ENCODE peak calls at places on chromosome 17, in six cellular contexts. O is psoas muscle; H is activated CD4-positive, alpha-beta T cell treated with anti-CD3 and anti-CD28 coated beads, Interleukin-2, amount 50 U/mL, for 4 hours; T is C1 segment of cervical spinal cord; Z is stimulated activated CD4-positive, alpha-beta T cell treated with anti-CD3 and anti-CD28 coated beads, TNF-alpha, amount 100 ng/mL, for 1 hour; K is NCI-H82. D is an unnamed sample.

GRCh38 chr17:80755650-80756405 is 211.2 kb downstream of the RPTOR start:
- DNase-seq in O (no peak), K (peak), T (no peak), Z (no peak), H (no peak), D (no peak)

GRCh38 chr17:63490321-63490720 is 13.5 kb downstream of the ACE start:
- DNase-seq in K (no peak), T (no peak), Z (no peak), H (no peak), O (no peak), D (no peak)

GRCh38 chr17:50148226-50149098 is 2.0 kb downstream of the PPP1R9B start:
- DNase-seq in K (peak), H (peak), O (peak), T (peak), Z (no peak), D (peak)

GRCh38 chr17:34916120-34916519 is 45.1 kb downstream of the CCT6B start:
- DNase-seq in O (no peak), K (no peak), Z (no peak), T (no peak), H (no peak), D (no peak)

GRCh38 chr17:14197582-14197981 is 39.1 kb downstream of the CDRT15 start:
- DNase-seq in H (peak), O (no peak), T (no peak), K (no peak), Z (no peak), D (peak)

GRCh38 chr17:51840688-51841087 is 317.8 kb downstream of the CA10 start:
- DNase-seq in K (no peak), O (no peak), Z (no peak), T (no peak), H (no peak), D (no peak)

GRCh38 chr17:4937553-4937952 is 2.3 kb downstream of the SLC25A11 start:
- DNase-seq in Z (no peak), K (no peak), H (no peak), T (no peak), O (no peak), D (no peak)

GRCh38 chr17:81060416-81060815 is 25.5 kb downstream of the BAIAP2 start:
- DNase-seq in H (no peak), O (no peak), Z (no peak), K (no peak), T (no peak), D (no peak)

GRCh38 chr17:69478916-69479315 is 64.4 kb downstream of the MAP2K6 start:
- DNase-seq in K (no peak), T (no peak), Z (no peak), H (no peak), O (no peak), D (no peak)

GRCh38 chr17:81387235-81388060 is 7.8 kb upstream of the BAHCC1 start:
- DNase-seq in Z (no peak), K (no peak), O (no peak), H (peak), T (peak), D (peak)

GRCh38 chr17:75041656-75042280 is 5.0 kb downstream of the ATP5PD start:
- DNase-seq in O (no peak), H (no peak), K (no peak), Z (no peak), T (no peak), D (no peak)

GRCh38 chr17:20111538-20111937 is 102.4 kb downstream of the SPECC1 start:
- DNase-seq in H (no peak), T (no peak), Z (no peak), O (no peak), K (no peak), D (no peak)

GRCh38 chr17:29778936-29779811 is 150.9 kb downstream of the SSH2 start:
- DNase-seq in H (peak), K (peak), T (peak), Z (peak), O (peak), D (peak)

GRCh38 chr17:8820311-8821010 is 21.3 kb upstream of the MFSD6L start:
- DNase-seq in Z (no peak), H (no peak), O (no peak), T (no peak), K (no peak), D (no peak)

GRCh38 chr17:42153919-42154491 is 784 bp downstream of the RAB5C start:
- DNase-seq in H (no peak), T (no peak), Z (no peak), O (no peak), K (peak), D (no peak)

GRCh38 chr17:79948918-79949645 is 86.6 kb downstream of the TBC1D16 start:
- DNase-seq in K (no peak), T (no peak), Z (no peak), H (no peak), O (no peak), D (no peak)

GRCh38 chr17:68440526-68440925 is 16.8 kb downstream of the WIPI1 start:
- DNase-seq in K (no peak), T (no peak), O (no peak), H (no peak), Z (no peak), D (no peak)

GRCh38 chr17:2737693-2738092 is 11.8 kb downstream of the CCDC92B start:
- DNase-seq in T (no peak), O (no peak), K (no peak), H (no peak), Z (no peak), D (no peak)

GRCh38 chr17:68674271-68674925 is 73.2 kb upstream of the FAM20A start:
- DNase-seq in Z (no peak), K (no peak), H (no peak), O (no peak), T (no peak), D (no peak)

GRCh38 chr17:77318491-77319210 is 177.9 kb downstream of the SEC14L1 start:
- DNase-seq in K (no peak), T (no peak), H (no peak), O (no peak), Z (no peak), D (no peak)

GRCh38 chr17:226773-227580 is 45.5 kb upstream of the DOC2B start:
- DNase-seq in K (no peak), T (peak), O (no peak), H (no peak), Z (no peak), D (no peak)

GRCh38 chr17:50556803-50557202 is 3.7 kb upstream of the CACNA1G start:
- DNase-seq in O (no peak), H (no peak), Z (no peak), T (peak), K (peak), D (no peak)

GRCh38 chr17:40559016-40559853 is 6.0 kb downstream of the CCR7 start:
- DNase-seq in H (no peak), Z (no peak), K (no peak), O (no peak), T (no peak), D (no peak)